ENCODE peak calls at places on chromosomes 11 and 22, in eight cellular contexts. Y, I, A, C, H, S, N and D are unnamed samples.

GRCh38 chr11:11884774-11885481 is 43.2 kb downstream of the USP47 start:
- DNase-seq in Y (no peak), I (no peak), A (no peak), C (no peak), H (no peak), S (no peak), N (peak; percentile 35), D (no peak)

GRCh38 chr11:65726660-65727059 is 6.1 kb upstream of the RNASEH2C start:
- DNase-seq in Y (no peak), I (no peak), A (no peak), C (no peak), H (no peak), S (no peak), N (no peak), D (no peak)

GRCh38 chr11:27329867-27330632 is 33.0 kb downstream of the CCDC34 start:
- DNase-seq in Y (no peak), I (no peak), A (no peak), C (no peak), H (peak; percentile 70), S (no peak), N (no peak), D (no peak)

GRCh38 chr22:29478326-29479276 is 1.4 kb upstream of the NEFH start:
- DNase-seq in Y (peak; percentile 85), I (no peak), A (no peak), C (no peak), H (no peak), S (no peak), N (no peak), D (no peak)

GRCh38 chr11:19071255-19071654 is 10.7 kb upstream of the MRGPRX2 start:
- DNase-seq in Y (peak; percentile 88), I (peak; percentile 43), A (no peak), C (peak; percentile 36), H (peak; percentile 83), S (peak; percentile 72), N (peak; percentile 23), D (no peak)

GRCh38 chr11:70637186-70637800 is 239.0 kb downstream of the CTTN start:
- DNase-seq in Y (no peak), I (no peak), A (no peak), C (no peak), H (no peak), S (no peak), N (no peak), D (no peak)

GRCh38 chr22:42281284-42281683 is 10.8 kb upstream of the TCF20 start:
- DNase-seq in Y (no peak), I (no peak), A (no peak), C (no peak), H (no peak), S (no peak), N (no peak), D (no peak)

GRCh38 chr11:102940714-102941588 is 14.6 kb downstream of the MMP13 start:
- DNase-seq in Y (peak; percentile 77), I (peak; percentile 21), A (no peak), C (peak; percentile 22), H (peak; percentile 58), S (peak; percentile 60), N (no peak), D (no peak)

GRCh38 chr11:128313931-128314330 is 273.4 kb downstream of the ETS1 start:
- DNase-seq in Y (no peak), I (no peak), A (no peak), C (no peak), H (no peak), S (no peak), N (no peak), D (no peak)

GRCh38 chr11:118102721-118103261 is 16.0 kb upstream of the SMIM35 start:
- DNase-seq in Y (no peak), I (no peak), A (no peak), C (no peak), H (no peak), S (no peak), N (no peak), D (no peak)

GRCh38 chr11:95074806-95075563 is 8.3 kb downstream of the SRSF8 start:
- DNase-seq in Y (peak; percentile 32), I (peak; percentile 75), A (no peak), C (no peak), H (no peak), S (peak; percentile 86), N (no peak), D (no peak)

GRCh38 chr11:35617687-35618496 is at the start of gene FJX1:
- DNase-seq in Y (peak; percentile 92), I (peak; percentile 69), A (peak; percentile 88), C (peak; percentile 51), H (peak; percentile 94), S (no peak), N (peak; percentile 69), D (peak; percentile 79)

GRCh38 chr11:72609045-72609444 is 65.2 kb downstream of the PDE2A start:
- DNase-seq in Y (no peak), I (no peak), A (no peak), C (no peak), H (peak; percentile 23), S (no peak), N (no peak), D (no peak)

GRCh38 chr11:844693-845644 is 2.3 kb downstream of the TSPAN4 start:
- DNase-seq in Y (peak; percentile 96), I (peak; percentile 95), A (no peak), C (peak; percentile 80), H (peak; percentile 78), S (peak; percentile 77), N (no peak), D (peak; percentile 95)

GRCh38 chr11:91730620-91731019 is 494.0 kb upstream of the FAT3 start:
- DNase-seq in Y (no peak), I (no peak), A (no peak), C (no peak), H (no peak), S (no peak), N (no peak), D (no peak)

GRCh38 chr11:75768112-75768908 is at the start of gene DGAT2:
- DNase-seq in Y (peak; percentile 91), I (peak; percentile 83), A (peak; percentile 97), C (no peak), H (peak; percentile 66), S (peak; percentile 82), N (peak; percentile 93), D (no peak)
- TF ChIP-seq CTCF in Y (peak; percentile 50), I (peak; percentile 32), A (peak; percentile 3), C (no peak), H (no peak), S (peak; percentile 8), N (peak; percentile 50), D (no peak)

GRCh38 chr22:46073683-46074504 is 76.4 kb upstream of the PPARA start:
- DNase-seq in Y (no peak), I (peak; percentile 44), A (peak; percentile 62), C (no peak), H (peak; percentile 27), S (peak; percentile 43), N (no peak), D (peak; percentile 83)

GRCh38 chr22:46076651-46077339 is 73.5 kb upstream of the PPARA start:
- DNase-seq in Y (no peak), I (peak; percentile 56), A (peak; percentile 58), C (no peak), H (peak; percentile 86), S (peak; percentile 59), N (no peak), D (peak; percentile 82)

GRCh38 chr22:46074771-46075551 is 75.4 kb upstream of the PPARA start:
- DNase-seq in Y (no peak), I (no peak), A (peak; percentile 50), C (no peak), H (no peak), S (peak; percentile 33), N (no peak), D (peak; percentile 72)

GRCh38 chr22:46077669-46078099 is 72.6 kb upstream of the PPARA start:
- DNase-seq in Y (no peak), I (no peak), A (no peak), C (no peak), H (peak; percentile 66), S (peak; percentile 25), N (no peak), D (peak; percentile 71)

GRCh38 chr22:46075764-46076531 is 74.4 kb upstream of the PPARA start:
- DNase-seq in Y (no peak), I (no peak), A (peak; percentile 15), C (no peak), H (no peak), S (peak; percentile 24), N (no peak), D (peak; percentile 75)
- H3K4me3 ChIP-seq in Y (no peak overlapping the region), I (peak overlapping the region; percentile 97), A (peak overlapping the region; percentile 89), C (peak overlapping the region; percentile 98), H (peak overlapping the region; percentile 98), S (peak overlapping the region; percentile 91), N (no peak overlapping the region), D (peak overlapping the region; percentile 96)

GRCh38 chr11:60734271-60734670 is 9.8 kb downstream of the MS4A18 start:
- DNase-seq in Y (no peak), I (no peak), A (no peak), C (no peak), H (no peak), S (no peak), N (no peak), D (no peak)

GRCh38 chr11:60740573-60740972 is 16.1 kb downstream of the MS4A18 start:
- DNase-seq in Y (no peak), I (no peak), A (no peak), C (no peak), H (no peak), S (no peak), N (no peak), D (no peak)

GRCh38 chr11:60743058-60743457 is 13.6 kb upstream of the MS4A15 start:
- DNase-seq in Y (no peak), I (no peak), A (no peak), C (no peak), H (no peak), S (no peak), N (no peak), D (no peak)

GRCh38 chr11:60744114-60744513 is 12.6 kb upstream of the MS4A15 start:
- DNase-seq in Y (no peak), I (no peak), A (no peak), C (no peak), H (no peak), S (no peak), N (no peak), D (no peak)

GRCh38 chr11:60739114-60739513 is 14.6 kb downstream of the MS4A18 start:
- DNase-seq in Y (peak; percentile 82), I (no peak), A (no peak), C (no peak), H (no peak), S (no peak), N (no peak), D (no peak)
- TF ChIP-seq CTCF in Y (peak; percentile 74), I (no peak), A (no peak), C (no peak), H (no peak), S (no peak), N (no peak), D (no peak)

DNA sequence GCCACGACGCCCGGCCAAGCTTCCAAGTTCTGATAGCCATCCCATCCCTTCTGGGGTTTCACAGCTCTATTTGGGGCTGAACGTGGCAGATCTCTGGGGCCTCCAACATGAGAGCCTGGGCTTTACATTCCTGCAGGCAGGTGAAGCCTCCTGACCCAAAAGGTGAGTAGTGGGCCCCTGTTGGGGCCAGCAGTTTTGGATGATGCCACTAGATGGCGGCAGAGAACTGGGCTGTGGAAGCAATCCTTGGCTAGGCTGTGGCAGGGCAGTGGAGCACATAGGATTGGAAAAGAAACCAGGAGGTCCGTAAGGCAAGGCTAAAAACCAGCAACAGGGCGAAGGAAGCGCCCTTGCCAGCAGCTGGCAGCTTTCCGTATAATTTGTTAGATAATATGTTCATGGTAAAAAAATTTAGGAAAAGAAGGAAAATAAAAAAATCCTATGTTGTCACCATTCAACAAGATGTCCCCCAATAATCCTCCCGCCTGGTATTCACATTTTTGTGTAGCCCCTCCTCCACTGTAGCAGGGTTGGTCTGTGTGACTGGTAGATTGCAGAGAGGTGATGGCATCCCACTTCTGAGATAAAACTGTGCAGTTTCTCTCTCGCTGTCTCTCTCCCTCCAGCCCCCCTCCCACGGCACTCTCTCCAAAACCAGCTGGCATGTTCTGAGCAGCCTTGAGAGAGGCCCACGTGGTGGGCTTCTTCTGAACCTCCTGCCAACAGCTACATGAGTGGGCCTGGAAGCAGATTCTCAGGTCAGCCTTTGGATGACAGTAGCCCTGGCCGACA is 43.6 kb upstream of the OR4B1 start:
- DNase-seq in Y (peak; percentile 97), I (peak; percentile 69), A (no peak), C (no peak), H (peak; percentile 52), S (peak; percentile 62), N (no peak), D (no peak)
- H3K4me3 ChIP-seq in Y (no peak overlapping the region), I (peak overlapping the region; percentile 28), A (no peak overlapping the region), C (no peak overlapping the region), H (no peak overlapping the region), S (no peak overlapping the region), N (no peak overlapping the region), D (peak overlapping the region; percentile 35)